ENCODE peak calls at places on chromosome 15, in seven cellular contexts. K is GM23248, H is OCI-LY7, T is MM.1S, L is neural progenitor cell, Q is PC-3, F is hepatocyte. R is an unnamed sample. For H3K4me1, the result is how much of the 10 kb centered on the place peaks cover.

GRCh38 chr15:28986108-28986507 is 100.3 kb downstream of the APBA2 start:
- DNase-seq in F (no peak), K (no peak), H (no peak), Q (no peak), T (no peak), L (no peak), R (no peak)

GRCh38 chr15:29945943-29946591 is 123.8 kb upstream of the TJP1 start:
- DNase-seq in T (no peak), K (peak), Q (no peak), F (no peak), H (no peak), L (no peak), R (no peak)

GRCh38 chr15:70778258-70779076 is 15.1 kb upstream of the UACA start:
- DNase-seq in Q (peak), H (no peak), L (no peak), K (peak), T (no peak), F (peak), R (no peak)

GRCh38 chr15:69034352-69034751 is 19.9 kb downstream of the NOX5 start:
- DNase-seq in Q (peak), T (no peak), F (no peak), H (no peak), L (no peak), K (peak), R (no peak)

GRCh38 chr15:40063563-40064011 is 24.6 kb upstream of the SRP14 start:
- DNase-seq in F (no peak), T (no peak), L (no peak), H (no peak), K (peak), Q (peak), R (no peak)

GRCh38 chr15:40420793-40421192 is 15.2 kb downstream of the IVD start:
- DNase-seq in F (no peak), Q (peak), L (no peak), H (no peak), K (no peak), T (no peak), R (peak)

GRCh38 chr15:34790121-34790520 is 5.2 kb downstream of the ACTC1 start:
- DNase-seq in F (no peak), K (no peak), H (no peak), Q (no peak), L (no peak), T (no peak), R (no peak)

GRCh38 chr15:33913459-33913858 is 54.8 kb upstream of the CHRM5 start:
- DNase-seq in K (peak), L (no peak), F (no peak), H (no peak), T (no peak), Q (peak), R (no peak)

GRCh38 chr15:94230886-94231727 is at the start of gene MCTP2:
- DNase-seq in T (peak), H (peak), Q (peak), L (peak), K (peak), F (peak), R (peak)

GRCh38 chr15:86502313-86502712 is 422.6 kb downstream of the AGBL1 start:
- DNase-seq in H (no peak), T (no peak), Q (no peak), L (no peak), F (no peak), K (no peak), R (no peak)

GRCh38 chr15:61383421-61383820 is 154.3 kb upstream of the RORA start:
- DNase-seq in T (no peak), K (peak), F (no peak), H (no peak), Q (no peak), L (no peak), R (no peak)

GRCh38 chr15:72196409-72197044 is 1.1 kb downstream of the GRAMD2A start:
- DNase-seq in H (no peak), Q (no peak), T (no peak), K (peak), L (no peak), F (no peak), R (no peak)

GRCh38 chr15:66832679-66833078 is 130.6 kb downstream of the SMAD6 start:
- DNase-seq in L (no peak), F (no peak), Q (peak), H (peak), T (no peak), K (peak), R (no peak)

GRCh38 chr15:94412979-94413741 is 181.8 kb downstream of the MCTP2 start:
- DNase-seq in Q (peak), L (peak), K (peak), F (peak), T (no peak), H (peak), R (peak)

GRCh38 chr15:70617076-70617910 is 146.1 kb downstream of the UACA start:
- DNase-seq in K (peak), Q (peak), H (no peak), L (no peak), T (no peak), F (peak), R (no peak)

GRCh38 chr15:70034141-70034540 is 63.6 kb downstream of the TLE3 start:
- DNase-seq in Q (no peak), H (no peak), L (no peak), F (no peak), K (no peak), T (no peak), R (no peak)

GRCh38 chr15:80989110-80989517 is 505 bp downstream of the MESD start:
- DNase-seq in L (peak), T (no peak), F (no peak), H (no peak), Q (no peak), K (no peak), R (no peak)

GRCh38 chr15:28919679-28920655 is 34.2 kb downstream of the APBA2 start:
- DNase-seq in Q (no peak), F (no peak), L (no peak), H (no peak), T (no peak), K (no peak), R (no peak)

GRCh38 chr15:71151061-71151460 is 35.8 kb downstream of the THSD4 start:
- DNase-seq in K (peak), F (no peak), Q (no peak), H (no peak), T (no peak), L (no peak), R (no peak)

GRCh38 chr15:63460210-63461135 is 43.9 kb upstream of the USP3 start:
- DNase-seq in T (no peak), L (no peak), Q (no peak), K (no peak), F (no peak), H (no peak), R (no peak)

GRCh38 chr15:77019476-77020331 is 24.8 kb downstream of the PSTPIP1 start:
- DNase-seq in T (no peak), H (no peak), Q (no peak), K (peak), L (no peak), F (no peak), R (no peak)

GRCh38 chr15:72474466-72474911 is 359 bp downstream of the ARIH1 start:
- DNase-seq in F (no peak), H (no peak), L (no peak), T (no peak), Q (no peak), K (no peak), R (no peak)

GRCh38 chr15:69647160-69647513 is 194.5 kb downstream of the RPLP1 start:
- DNase-seq in H (no peak), K (no peak), L (peak), T (no peak), Q (no peak), F (no peak), R (no peak)

GRCh38 chr15:29348308-29348914 is 78.8 kb upstream of the NSMCE3 start:
- DNase-seq in H (no peak), L (peak), T (no peak), F (peak), Q (no peak), K (peak), R (no peak)

GRCh38 chr15:78322243-78322642 is 17.9 kb upstream of the CRABP1 start:
- DNase-seq in Q (peak), F (no peak), T (no peak), K (peak), L (no peak), H (no peak), R (no peak)
- H3K4me2 ChIP-seq in Q (peak), F (no peak), T (no peak), K (no peak), L (peak), H (no peak), R (no peak)

GRCh38 chr15:51864408-51865056 is 35.1 kb downstream of the TMOD3 start:
- DNase-seq in F (no peak), H (no peak), T (no peak), Q (peak), K (peak), L (no peak), R (peak)

GRCh38 chr15:51866161-51866560 is 36.7 kb downstream of the TMOD3 start:
- DNase-seq in H (no peak), T (no peak), L (no peak), Q (no peak), F (no peak), K (no peak), R (no peak)

GRCh38 chr15:51863131-51863530 is 33.7 kb downstream of the TMOD3 start:
- DNase-seq in T (no peak), L (no peak), H (no peak), F (no peak), Q (no peak), K (no peak), R (no peak)

GRCh38 chr15:51866751-51867150 is 37.3 kb downstream of the TMOD3 start:
- DNase-seq in K (no peak), L (no peak), Q (no peak), F (no peak), T (no peak), H (no peak), R (no peak)

GRCh38 chr15:51865291-51865690 is 35.8 kb downstream of the TMOD3 start:
- DNase-seq in T (no peak), Q (no peak), H (no peak), K (no peak), F (no peak), L (no peak), R (no peak)
- H3K4me1 ChIP-seq in T (under half), Q (under half), H (under half), K (under half), F (under half), L (under half), R (half or more)

GRCh38 chr15:88756521-88756920 is 46.7 kb upstream of the ACAN start:
- DNase-seq in H (no peak), L (no peak), Q (no peak), T (no peak), F (no peak), K (no peak), R (no peak)
- TF ChIP-seq EZH2phosphoT487 in H (no peak), L (no peak), Q (no peak), T (no peak), F (no peak), K (no peak), R (no peak)

GRCh38 chr15:31248263-31248662 is 78.4 kb upstream of the KLF13 start:
- DNase-seq in T (no peak), K (no peak), H (no peak), Q (no peak), L (no peak), F (no peak), R (no peak)
- H3K4me2 ChIP-seq in T (no peak), K (no peak), H (no peak), Q (no peak), L (no peak), F (no peak), R (no peak)

GRCh38 chr15:73930371-73930770 is 4.1 kb downstream of the LOXL1 start:
- DNase-seq in T (no peak), F (peak), L (no peak), Q (no peak), H (no peak), K (peak), R (no peak)

GRCh38 chr15:73928971-73929627 is 2.8 kb downstream of the LOXL1 start:
- DNase-seq in L (peak), F (no peak), K (peak), H (no peak), T (no peak), Q (peak), R (no peak)

GRCh38 chr15:73932381-73933191 is 6.3 kb downstream of the LOXL1 start:
- DNase-seq in L (no peak), F (peak), Q (no peak), K (peak), T (no peak), H (no peak), R (no peak)

GRCh38 chr15:73931441-73931840 is 5.2 kb downstream of the LOXL1 start:
- DNase-seq in L (no peak), Q (no peak), H (no peak), K (no peak), T (no peak), F (no peak), R (no peak)

DNA sequence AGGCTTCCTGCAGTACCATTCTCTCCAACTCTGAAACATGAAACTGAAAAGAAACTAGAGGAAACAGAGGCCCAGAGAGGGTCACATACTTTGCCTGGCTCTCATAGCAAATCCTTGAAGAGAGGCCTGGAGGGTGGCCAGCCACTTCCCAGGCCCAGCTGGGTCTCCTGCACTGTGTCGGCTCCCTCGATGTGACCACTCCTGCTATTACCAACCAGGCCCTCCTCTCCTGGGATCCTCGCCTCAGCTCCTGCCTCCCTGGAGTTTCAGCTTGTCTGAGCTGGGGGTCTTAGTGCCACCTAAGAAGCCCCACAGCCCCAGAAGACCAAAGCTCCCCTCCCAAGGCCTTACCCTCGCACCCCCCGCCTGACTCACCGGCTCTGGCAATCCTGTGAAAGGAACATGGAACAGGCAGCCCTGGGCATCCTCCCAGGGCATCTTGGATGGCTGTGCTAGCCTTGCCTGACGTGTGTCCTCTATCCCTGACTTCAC is 4.6 kb downstream of the LOXL1 start:
- DNase-seq in Q (no peak), T (no peak), F (peak), L (no peak), K (peak), H (no peak), R (no peak)
- H3K4me1 ChIP-seq in Q (half or more), T (under half), F (under half), L (under half), K (half or more), H (under half), R (under half)

DNA sequence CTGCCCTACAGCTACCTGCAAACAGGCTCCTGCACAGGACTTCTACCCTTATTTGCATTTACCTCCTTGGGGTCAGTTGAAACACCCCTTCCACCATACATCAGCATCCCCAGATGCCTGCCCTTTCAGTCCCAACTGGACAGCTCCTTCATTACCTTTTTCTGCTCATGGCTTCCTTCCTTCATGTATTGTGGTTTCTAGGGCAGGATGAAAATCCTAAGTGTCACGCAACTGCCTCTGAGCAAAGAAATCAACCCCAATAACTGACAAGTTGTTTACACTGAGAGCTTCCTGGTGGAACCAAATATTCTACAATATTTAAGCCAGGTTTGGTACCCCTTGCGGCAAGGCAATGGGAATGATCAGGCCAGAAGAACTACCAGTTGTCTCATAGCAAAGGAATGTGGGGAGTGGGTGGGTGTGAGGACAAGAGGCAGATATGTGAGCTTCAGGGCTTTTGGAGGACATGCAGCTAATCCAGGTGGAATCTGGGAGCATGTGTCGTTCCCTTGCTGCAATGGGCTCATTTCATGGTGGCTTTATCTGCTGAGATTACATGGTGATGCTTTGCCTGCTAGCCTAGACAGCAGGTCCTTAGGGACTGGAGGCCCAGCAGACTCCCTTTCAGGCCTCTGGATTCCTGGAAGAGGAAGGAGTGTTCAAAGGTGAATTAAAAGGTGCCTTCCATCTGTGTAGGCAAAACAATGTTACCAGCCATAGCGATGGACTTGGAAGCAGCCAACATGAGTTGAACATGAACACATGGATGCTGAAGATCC is 34.9 kb downstream of the PPCDC start:
- DNase-seq in K (no peak), L (no peak), T (no peak), Q (peak), F (no peak), H (no peak), R (no peak)
- TF ChIP-seq EZH2phosphoT487 in K (no peak), L (no peak), T (no peak), Q (no peak), F (no peak), H (no peak), R (no peak)

GRCh38 chr15:51861557-51862350 is 32.3 kb downstream of the TMOD3 start:
- DNase-seq in Q (peak), F (no peak), L (no peak), T (no peak), K (no peak), H (no peak), R (no peak)
- H3K4me2 ChIP-seq in Q (no peak), F (no peak), L (no peak), T (no peak), K (no peak), H (no peak), R (peak)

DNA sequence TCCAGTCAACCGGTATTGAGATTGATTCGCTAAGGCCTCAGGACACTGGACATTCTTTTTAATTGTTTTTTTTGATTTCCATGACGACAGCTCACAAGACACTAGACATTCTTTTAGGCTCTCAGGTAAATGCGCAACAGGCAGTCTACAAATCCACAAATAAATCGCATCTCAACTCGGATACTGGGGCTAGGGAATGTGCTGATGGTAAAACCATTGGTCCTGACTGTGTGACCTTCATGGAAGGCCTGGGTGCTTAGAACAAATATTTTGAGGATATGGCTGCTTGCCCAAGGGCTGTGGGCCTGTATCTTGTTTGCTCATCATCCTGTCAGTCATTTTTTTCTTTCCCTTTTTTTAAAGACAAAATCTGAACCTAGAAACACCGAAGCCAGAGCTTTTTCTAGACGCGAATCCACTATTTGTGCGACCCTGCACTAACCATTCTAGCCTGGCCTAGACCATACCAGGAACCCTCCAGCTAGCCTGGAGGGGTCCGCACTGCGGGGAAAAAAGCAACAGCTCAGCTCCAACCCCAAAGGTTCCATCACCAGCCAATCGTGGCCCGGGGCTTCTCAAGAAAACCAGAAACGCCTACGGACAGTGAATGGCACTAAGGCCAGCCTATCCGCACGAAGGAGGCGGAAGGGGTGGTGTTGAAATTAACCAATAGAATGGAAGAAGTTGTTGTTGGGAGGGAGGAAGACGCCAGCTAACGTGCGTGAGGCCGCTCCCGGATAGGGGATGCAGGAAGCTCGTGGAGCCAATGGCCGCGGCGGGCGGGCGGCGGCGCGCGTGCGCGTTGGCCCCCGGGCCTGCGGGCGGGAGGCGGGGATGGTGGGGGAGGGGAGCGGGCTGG is 18.1 kb upstream of the CHD2 start:
- DNase-seq in H (peak), T (peak), L (peak), F (peak), K (peak), Q (peak), R (peak)
- H3K4me1 ChIP-seq in H (half or more), T (under half), L (half or more), F (under half), K (under half), Q (under half), R (under half)

R was measured in HCT116.